ENCODE peak calls at places on chromosomes 5 and 9, in seven cellular contexts. One of them, this sample, is unnamed.

GRCh38 chr5:59798862-59799667 is 94.5 kb downstream of the PDE4D start:
- DNase-seq in D721Med: no peak
- DNase-seq in GM13977: no peak
- DNase-seq in CD4-positive, alpha-beta T cell: no peak
- DNase-seq in right lobe of liver: no peak
- DNase-seq in MCF 10A: peak
- DNase-seq in neural crest cell: no peak
- DNase-seq in this sample: no peak

GRCh38 chr9:137049544-137050449 is 3.8 kb upstream of the NPDC1 start:
- DNase-seq in GM13977: peak
- DNase-seq in neural crest cell: peak
- DNase-seq in MCF 10A: peak
- DNase-seq in right lobe of liver: no peak
- DNase-seq in CD4-positive, alpha-beta T cell: peak
- DNase-seq in D721Med: peak
- DNase-seq in this sample: no peak

GRCh38 chr5:77006124-77006523 is 24.1 kb upstream of the AGGF1 start:
- DNase-seq in right lobe of liver: no peak
- DNase-seq in D721Med: no peak
- DNase-seq in CD4-positive, alpha-beta T cell: no peak
- DNase-seq in GM13977: no peak
- DNase-seq in neural crest cell: no peak
- DNase-seq in MCF 10A: no peak
- DNase-seq in this sample: no peak

GRCh38 chr9:4114569-4115505 is 185.0 kb downstream of the GLIS3 start:
- DNase-seq in GM13977: no peak
- DNase-seq in MCF 10A: no peak
- DNase-seq in D721Med: no peak
- DNase-seq in neural crest cell: no peak
- DNase-seq in CD4-positive, alpha-beta T cell: no peak
- DNase-seq in right lobe of liver: no peak
- DNase-seq in this sample: no peak

GRCh38 chr5:111231053-111231586 is 6.9 kb downstream of the CAMK4 start:
- DNase-seq in D721Med: no peak
- DNase-seq in CD4-positive, alpha-beta T cell: no peak
- DNase-seq in neural crest cell: no peak
- DNase-seq in GM13977: no peak
- DNase-seq in right lobe of liver: no peak
- DNase-seq in MCF 10A: no peak
- DNase-seq in this sample: no peak

GRCh38 chr9:75299324-75299723 is 211.0 kb downstream of the OSTF1 start:
- DNase-seq in right lobe of liver: no peak
- DNase-seq in D721Med: no peak
- DNase-seq in MCF 10A: peak
- DNase-seq in CD4-positive, alpha-beta T cell: no peak
- DNase-seq in GM13977: no peak
- DNase-seq in neural crest cell: no peak
- DNase-seq in this sample: no peak

GRCh38 chr9:12723409-12724028 is 30.3 kb downstream of the TYRP1 start:
- DNase-seq in CD4-positive, alpha-beta T cell: no peak
- DNase-seq in neural crest cell: no peak
- DNase-seq in GM13977: peak
- DNase-seq in MCF 10A: peak
- DNase-seq in right lobe of liver: no peak
- DNase-seq in D721Med: no peak
- DNase-seq in this sample: no peak

GRCh38 chr5:148820778-148821395 is 5.5 kb upstream of the ADRB2 start:
- DNase-seq in neural crest cell: peak
- DNase-seq in GM13977: no peak
- DNase-seq in right lobe of liver: no peak
- DNase-seq in D721Med: no peak
- DNase-seq in MCF 10A: peak
- DNase-seq in CD4-positive, alpha-beta T cell: no peak
- DNase-seq in this sample: no peak

GRCh38 chr5:136080483-136081180 is 51.8 kb downstream of the TGFBI start:
- DNase-seq in neural crest cell: no peak
- DNase-seq in D721Med: no peak
- DNase-seq in CD4-positive, alpha-beta T cell: peak
- DNase-seq in right lobe of liver: peak
- DNase-seq in GM13977: peak
- DNase-seq in MCF 10A: no peak
- DNase-seq in this sample: peak

GRCh38 chr5:69079556-69079955 is 14.3 kb upstream of the SLC30A5 start:
- DNase-seq in neural crest cell: no peak
- DNase-seq in right lobe of liver: no peak
- DNase-seq in CD4-positive, alpha-beta T cell: no peak
- DNase-seq in MCF 10A: no peak
- DNase-seq in GM13977: no peak
- DNase-seq in D721Med: no peak
- DNase-seq in this sample: no peak

GRCh38 chr5:31758803-31759425 is 120.0 kb downstream of the PDZD2 start:
- DNase-seq in D721Med: no peak
- DNase-seq in GM13977: no peak
- DNase-seq in right lobe of liver: no peak
- DNase-seq in CD4-positive, alpha-beta T cell: no peak
- DNase-seq in MCF 10A: no peak
- DNase-seq in neural crest cell: no peak
- DNase-seq in this sample: no peak

GRCh38 chr5:16726538-16726946 is 109.7 kb upstream of the RETREG1 start:
- DNase-seq in GM13977: no peak
- DNase-seq in CD4-positive, alpha-beta T cell: no peak
- DNase-seq in MCF 10A: no peak
- DNase-seq in right lobe of liver: no peak
- DNase-seq in neural crest cell: no peak
- DNase-seq in D721Med: no peak
- DNase-seq in this sample: no peak

GRCh38 chr5:171152382-171152781 is 156.7 kb upstream of the TLX3 start:
- DNase-seq in GM13977: no peak
- DNase-seq in right lobe of liver: no peak
- DNase-seq in neural crest cell: no peak
- DNase-seq in CD4-positive, alpha-beta T cell: no peak
- DNase-seq in MCF 10A: peak
- DNase-seq in D721Med: no peak
- DNase-seq in this sample: no peak

GRCh38 chr9:101791938-101792337 is 53.5 kb upstream of the GRIN3A start:
- DNase-seq in D721Med: no peak
- DNase-seq in GM13977: no peak
- DNase-seq in CD4-positive, alpha-beta T cell: no peak
- DNase-seq in neural crest cell: peak
- DNase-seq in MCF 10A: peak
- DNase-seq in right lobe of liver: no peak
- DNase-seq in this sample: no peak

GRCh38 chr9:72477862-72478564 is 43.4 kb upstream of the TMC1 start:
- DNase-seq in MCF 10A: peak
- DNase-seq in right lobe of liver: no peak
- DNase-seq in GM13977: peak
- DNase-seq in neural crest cell: no peak
- DNase-seq in CD4-positive, alpha-beta T cell: no peak
- DNase-seq in D721Med: no peak
- DNase-seq in this sample: no peak

GRCh38 chr5:31530541-31531265 is 1.2 kb downstream of the DROSHA start:
- DNase-seq in CD4-positive, alpha-beta T cell: no peak
- DNase-seq in GM13977: no peak
- DNase-seq in right lobe of liver: no peak
- DNase-seq in D721Med: no peak
- DNase-seq in neural crest cell: no peak
- DNase-seq in MCF 10A: peak
- DNase-seq in this sample: no peak

GRCh38 chr9:28024616-28025147 is 451.4 kb upstream of the C9orf72 start:
- DNase-seq in GM13977: no peak
- DNase-seq in CD4-positive, alpha-beta T cell: no peak
- DNase-seq in MCF 10A: no peak
- DNase-seq in neural crest cell: no peak
- DNase-seq in right lobe of liver: no peak
- DNase-seq in D721Med: no peak
- DNase-seq in this sample: no peak

GRCh38 chr5:64670277-64670676 is 20.0 kb upstream of the SHISAL2B start:
- DNase-seq in MCF 10A: no peak
- DNase-seq in CD4-positive, alpha-beta T cell: no peak
- DNase-seq in right lobe of liver: no peak
- DNase-seq in D721Med: no peak
- DNase-seq in GM13977: no peak
- DNase-seq in neural crest cell: no peak
- DNase-seq in this sample: no peak

GRCh38 chr9:110650991-110651411 is 17.6 kb upstream of the MUSK start:
- DNase-seq in neural crest cell: no peak
- DNase-seq in GM13977: no peak
- DNase-seq in CD4-positive, alpha-beta T cell: no peak
- DNase-seq in D721Med: no peak
- DNase-seq in MCF 10A: peak
- DNase-seq in right lobe of liver: no peak
- DNase-seq in this sample: no peak

GRCh38 chr5:14188778-14189177 is 45.6 kb downstream of the TRIO start:
- DNase-seq in neural crest cell: no peak
- DNase-seq in CD4-positive, alpha-beta T cell: no peak
- DNase-seq in MCF 10A: no peak
- DNase-seq in D721Med: no peak
- DNase-seq in right lobe of liver: no peak
- DNase-seq in GM13977: no peak
- DNase-seq in this sample: no peak

GRCh38 chr5:5905186-5905585 is 473.2 kb downstream of the MED10 start:
- DNase-seq in CD4-positive, alpha-beta T cell: no peak
- DNase-seq in GM13977: no peak
- DNase-seq in D721Med: no peak
- DNase-seq in MCF 10A: no peak
- DNase-seq in right lobe of liver: no peak
- DNase-seq in neural crest cell: no peak
- DNase-seq in this sample: no peak

GRCh38 chr9:76911971-76912370 is 6.1 kb upstream of the PRUNE2 start:
- DNase-seq in neural crest cell: no peak
- DNase-seq in GM13977: no peak
- DNase-seq in right lobe of liver: no peak
- DNase-seq in CD4-positive, alpha-beta T cell: no peak
- DNase-seq in MCF 10A: peak
- DNase-seq in D721Med: no peak
- DNase-seq in this sample: no peak

GRCh38 chr5:35003018-35003957 is 44.5 kb downstream of the AGXT2 start:
- DNase-seq in CD4-positive, alpha-beta T cell: peak
- DNase-seq in right lobe of liver: no peak
- DNase-seq in D721Med: peak
- DNase-seq in neural crest cell: peak
- DNase-seq in MCF 10A: peak
- DNase-seq in GM13977: peak
- DNase-seq in this sample: no peak

GRCh38 chr5:1536298-1537165 is 12.8 kb upstream of the LPCAT1 start:
- DNase-seq in D721Med: no peak
- DNase-seq in MCF 10A: no peak
- DNase-seq in GM13977: peak
- DNase-seq in CD4-positive, alpha-beta T cell: peak
- DNase-seq in right lobe of liver: peak
- DNase-seq in neural crest cell: no peak
- DNase-seq in this sample: peak

GRCh38 chr5:17713301-17713700 is 79.0 kb downstream of the TAF11L14 start:
- DNase-seq in right lobe of liver: no peak
- DNase-seq in GM13977: no peak
- DNase-seq in CD4-positive, alpha-beta T cell: no peak
- DNase-seq in MCF 10A: no peak
- DNase-seq in D721Med: no peak
- DNase-seq in neural crest cell: no peak
- DNase-seq in this sample: no peak

GRCh38 chr5:875931-876330 is 16.7 kb downstream of the BRD9 start:
- DNase-seq in neural crest cell: no peak
- DNase-seq in MCF 10A: no peak
- DNase-seq in right lobe of liver: no peak
- DNase-seq in D721Med: no peak
- DNase-seq in CD4-positive, alpha-beta T cell: no peak
- DNase-seq in GM13977: no peak
- DNase-seq in this sample: no peak

GRCh38 chr5:36728697-36729543 is 122.5 kb downstream of the SLC1A3 start:
- DNase-seq in GM13977: peak
- DNase-seq in D721Med: peak
- DNase-seq in CD4-positive, alpha-beta T cell: no peak
- DNase-seq in neural crest cell: no peak
- DNase-seq in MCF 10A: peak
- DNase-seq in right lobe of liver: no peak
- DNase-seq in this sample: no peak

GRCh38 chr5:138597660-138598400 is 22.6 kb upstream of the HSPA9 start:
- DNase-seq in neural crest cell: no peak
- DNase-seq in GM13977: no peak
- DNase-seq in CD4-positive, alpha-beta T cell: no peak
- DNase-seq in right lobe of liver: no peak
- DNase-seq in D721Med: no peak
- DNase-seq in MCF 10A: peak
- DNase-seq in this sample: no peak

GRCh38 chr5:135428586-135428985 is 18.6 kb downstream of the DCANP1 start:
- DNase-seq in GM13977: no peak
- DNase-seq in CD4-positive, alpha-beta T cell: no peak
- DNase-seq in MCF 10A: no peak
- DNase-seq in D721Med: no peak
- DNase-seq in neural crest cell: no peak
- DNase-seq in right lobe of liver: no peak
- DNase-seq in this sample: no peak

GRCh38 chr9:118330191-118330986 is 626.2 kb downstream of the TLR4 start:
- DNase-seq in right lobe of liver: no peak
- DNase-seq in D721Med: no peak
- DNase-seq in MCF 10A: no peak
- DNase-seq in neural crest cell: no peak
- DNase-seq in GM13977: no peak
- DNase-seq in CD4-positive, alpha-beta T cell: no peak
- DNase-seq in this sample: no peak
- TF ChIP-seq CTCF in right lobe of liver: no peak
- TF ChIP-seq CTCF in D721Med: no peak
- TF ChIP-seq CTCF in MCF 10A: no peak
- TF ChIP-seq CTCF in neural crest cell: no peak
- TF ChIP-seq CTCF in GM13977: no peak
- TF ChIP-seq CTCF in CD4-positive, alpha-beta T cell: no peak
- TF ChIP-seq CTCF in this sample: no peak

GRCh38 chr9:35071814-35072460 is 488 bp downstream of the VCP start:
- DNase-seq in GM13977: peak
- DNase-seq in neural crest cell: peak
- DNase-seq in right lobe of liver: peak
- DNase-seq in CD4-positive, alpha-beta T cell: peak
- DNase-seq in MCF 10A: peak
- DNase-seq in D721Med: peak
- DNase-seq in this sample: peak
- TF ChIP-seq CTCF in GM13977: peak
- TF ChIP-seq CTCF in neural crest cell: peak
- TF ChIP-seq CTCF in right lobe of liver: peak
- TF ChIP-seq CTCF in CD4-positive, alpha-beta T cell: peak
- TF ChIP-seq CTCF in MCF 10A: no peak
- TF ChIP-seq CTCF in D721Med: peak
- TF ChIP-seq CTCF in this sample: no peak

GRCh38 chr9:131503626-131504465 is 1.1 kb downstream of the POMT1 start:
- DNase-seq in D721Med: no peak
- DNase-seq in GM13977: peak
- DNase-seq in right lobe of liver: no peak
- DNase-seq in MCF 10A: peak
- DNase-seq in CD4-positive, alpha-beta T cell: peak
- DNase-seq in neural crest cell: no peak
- DNase-seq in this sample: no peak
- TF ChIP-seq CTCF in D721Med: no peak
- TF ChIP-seq CTCF in GM13977: no peak
- TF ChIP-seq CTCF in right lobe of liver: no peak
- TF ChIP-seq CTCF in MCF 10A: no peak
- TF ChIP-seq CTCF in CD4-positive, alpha-beta T cell: no peak
- TF ChIP-seq CTCF in neural crest cell: no peak
- TF ChIP-seq CTCF in this sample: no peak

DNA sequence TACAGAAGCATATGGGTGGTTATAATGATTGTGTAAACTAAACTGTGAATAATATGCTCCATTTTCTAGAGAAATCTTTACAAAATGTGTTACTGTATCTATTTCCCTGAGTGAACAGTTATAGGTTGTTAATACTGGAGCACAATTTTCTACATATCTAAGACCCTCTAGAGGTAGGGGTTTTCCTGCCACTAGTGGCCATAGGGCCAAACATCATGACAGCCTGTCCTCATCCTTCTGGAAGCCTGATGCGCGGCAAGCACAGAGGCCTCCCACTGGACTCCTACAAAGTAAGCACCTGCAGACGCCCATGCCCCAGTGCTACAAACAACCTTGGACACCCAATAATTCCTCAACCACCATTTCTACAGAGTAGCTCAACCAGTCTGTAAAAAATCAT is 1.9 kb upstream of the SNX18 start:
- DNase-seq in GM13977: no peak
- DNase-seq in MCF 10A: no peak
- DNase-seq in CD4-positive, alpha-beta T cell: no peak
- DNase-seq in D721Med: no peak
- DNase-seq in right lobe of liver: no peak
- DNase-seq in neural crest cell: no peak
- DNase-seq in this sample: no peak
- TF ChIP-seq CTCF in GM13977: no peak
- TF ChIP-seq CTCF in MCF 10A: no peak
- TF ChIP-seq CTCF in CD4-positive, alpha-beta T cell: no peak
- TF ChIP-seq CTCF in D721Med: no peak
- TF ChIP-seq CTCF in right lobe of liver: no peak
- TF ChIP-seq CTCF in neural crest cell: no peak
- TF ChIP-seq CTCF in this sample: no peak

This sample was measured in activated B cell treated with CpG ODN at 0.5 μM for 24 hours.